ENCODE peak calls at places on chromosomes 12 and 14, in ten cellular contexts. One of them, this sample, is unnamed.
A peak's percentile ranks its signal among the peaks of the same experiment; 100 is the strongest.

GRCh38 chr14:74495356-74495755 is 1.8 kb downstream of the ISCA2 start:
- DNase-seq in ascending aorta: no peak
- DNase-seq in NCI-H460: no peak
- DNase-seq in NCI-H2081 treated with DMSO at 0.1 percent for 48 hours: no peak
- DNase-seq in head of caudate nucleus: no peak
- DNase-seq in mucosa of descending colon: no peak
- DNase-seq in stimulated activated CD4-positive, alpha-beta T cell treated with anti-CD3 and anti-CD28 coated beads, Interleukin-4, amount 100 ng/mL, for 24 hours: no peak
- DNase-seq in ACHN: no peak
- DNase-seq in mesothelial cell of epicardium: no peak
- DNase-seq in GM12878: no peak
- DNase-seq in this sample: no peak

GRCh38 chr12:16884056-16884455 is 278.1 kb upstream of the LMO3 start:
- DNase-seq in ascending aorta: no peak
- DNase-seq in NCI-H460: no peak
- DNase-seq in NCI-H2081 treated with DMSO at 0.1 percent for 48 hours: no peak
- DNase-seq in head of caudate nucleus: no peak
- DNase-seq in mucosa of descending colon: no peak
- DNase-seq in stimulated activated CD4-positive, alpha-beta T cell treated with anti-CD3 and anti-CD28 coated beads, Interleukin-4, amount 100 ng/mL, for 24 hours: no peak
- DNase-seq in ACHN: no peak
- DNase-seq in mesothelial cell of epicardium: no peak
- DNase-seq in GM12878: no peak
- DNase-seq in this sample: no peak

GRCh38 chr14:34785223-34786006 is 71.0 kb upstream of the CFL2 start:
- DNase-seq in ascending aorta: no peak
- DNase-seq in NCI-H460: no peak
- DNase-seq in NCI-H2081 treated with DMSO at 0.1 percent for 48 hours: no peak
- DNase-seq in head of caudate nucleus: no peak
- DNase-seq in mucosa of descending colon: no peak
- DNase-seq in stimulated activated CD4-positive, alpha-beta T cell treated with anti-CD3 and anti-CD28 coated beads, Interleukin-4, amount 100 ng/mL, for 24 hours: no peak
- DNase-seq in ACHN: no peak
- DNase-seq in mesothelial cell of epicardium: no peak
- DNase-seq in GM12878: no peak
- DNase-seq in this sample: no peak

GRCh38 chr12:52876371-52876770 is 27.6 kb upstream of the KRT78 start:
- DNase-seq in ascending aorta: no peak
- DNase-seq in NCI-H460: no peak
- DNase-seq in NCI-H2081 treated with DMSO at 0.1 percent for 48 hours: no peak
- DNase-seq in head of caudate nucleus: no peak
- DNase-seq in mucosa of descending colon: peak; percentile 89
- DNase-seq in stimulated activated CD4-positive, alpha-beta T cell treated with anti-CD3 and anti-CD28 coated beads, Interleukin-4, amount 100 ng/mL, for 24 hours: no peak
- DNase-seq in ACHN: peak; percentile 88
- DNase-seq in mesothelial cell of epicardium: no peak
- DNase-seq in GM12878: no peak
- DNase-seq in this sample: no peak

GRCh38 chr12:89257355-89257754 is 94.9 kb downstream of the DUSP6 start:
- DNase-seq in ascending aorta: no peak
- DNase-seq in NCI-H460: no peak
- DNase-seq in NCI-H2081 treated with DMSO at 0.1 percent for 48 hours: no peak
- DNase-seq in head of caudate nucleus: no peak
- DNase-seq in mucosa of descending colon: no peak
- DNase-seq in stimulated activated CD4-positive, alpha-beta T cell treated with anti-CD3 and anti-CD28 coated beads, Interleukin-4, amount 100 ng/mL, for 24 hours: no peak
- DNase-seq in ACHN: no peak
- DNase-seq in mesothelial cell of epicardium: no peak
- DNase-seq in GM12878: no peak
- DNase-seq in this sample: no peak

GRCh38 chr12:45220366-45220931 is 4.6 kb downstream of the ANO6 start:
- DNase-seq in ascending aorta: no peak
- DNase-seq in NCI-H460: no peak
- DNase-seq in NCI-H2081 treated with DMSO at 0.1 percent for 48 hours: no peak
- DNase-seq in head of caudate nucleus: no peak
- DNase-seq in mucosa of descending colon: no peak
- DNase-seq in stimulated activated CD4-positive, alpha-beta T cell treated with anti-CD3 and anti-CD28 coated beads, Interleukin-4, amount 100 ng/mL, for 24 hours: no peak
- DNase-seq in ACHN: no peak
- DNase-seq in mesothelial cell of epicardium: no peak
- DNase-seq in GM12878: no peak
- DNase-seq in this sample: no peak

GRCh38 chr14:104876251-104876699 is 11.2 kb downstream of the CEP170B start:
- DNase-seq in ascending aorta: no peak
- DNase-seq in NCI-H460: peak; percentile 56
- DNase-seq in NCI-H2081 treated with DMSO at 0.1 percent for 48 hours: no peak
- DNase-seq in head of caudate nucleus: no peak
- DNase-seq in mucosa of descending colon: peak; percentile 69
- DNase-seq in stimulated activated CD4-positive, alpha-beta T cell treated with anti-CD3 and anti-CD28 coated beads, Interleukin-4, amount 100 ng/mL, for 24 hours: peak; percentile 26
- DNase-seq in ACHN: peak; percentile 35
- DNase-seq in mesothelial cell of epicardium: no peak
- DNase-seq in GM12878: no peak
- DNase-seq in this sample: peak; percentile 29

GRCh38 chr14:59204305-59204704 is 15.8 kb downstream of the DAAM1 start:
- DNase-seq in ascending aorta: no peak
- DNase-seq in NCI-H460: no peak
- DNase-seq in NCI-H2081 treated with DMSO at 0.1 percent for 48 hours: no peak
- DNase-seq in head of caudate nucleus: no peak
- DNase-seq in mucosa of descending colon: no peak
- DNase-seq in stimulated activated CD4-positive, alpha-beta T cell treated with anti-CD3 and anti-CD28 coated beads, Interleukin-4, amount 100 ng/mL, for 24 hours: no peak
- DNase-seq in ACHN: no peak
- DNase-seq in mesothelial cell of epicardium: no peak
- DNase-seq in GM12878: no peak
- DNase-seq in this sample: no peak

GRCh38 chr12:47373554-47374150 is 293.9 kb upstream of the AMIGO2 start:
- DNase-seq in ascending aorta: no peak
- DNase-seq in NCI-H460: no peak
- DNase-seq in NCI-H2081 treated with DMSO at 0.1 percent for 48 hours: no peak
- DNase-seq in head of caudate nucleus: no peak
- DNase-seq in mucosa of descending colon: no peak
- DNase-seq in stimulated activated CD4-positive, alpha-beta T cell treated with anti-CD3 and anti-CD28 coated beads, Interleukin-4, amount 100 ng/mL, for 24 hours: no peak
- DNase-seq in ACHN: no peak
- DNase-seq in mesothelial cell of epicardium: no peak
- DNase-seq in GM12878: no peak
- DNase-seq in this sample: no peak

GRCh38 chr12:54215990-54216579 is 27.3 kb upstream of the SMUG1 start:
- DNase-seq in ascending aorta: no peak
- DNase-seq in NCI-H460: no peak
- DNase-seq in NCI-H2081 treated with DMSO at 0.1 percent for 48 hours: no peak
- DNase-seq in head of caudate nucleus: no peak
- DNase-seq in mucosa of descending colon: peak; percentile 46
- DNase-seq in stimulated activated CD4-positive, alpha-beta T cell treated with anti-CD3 and anti-CD28 coated beads, Interleukin-4, amount 100 ng/mL, for 24 hours: peak; percentile 41
- DNase-seq in ACHN: peak; percentile 60
- DNase-seq in mesothelial cell of epicardium: no peak
- DNase-seq in GM12878: no peak
- DNase-seq in this sample: peak; percentile 30

GRCh38 chr12:100199347-100200136 is 1.1 kb upstream of the ACTR6 start:
- DNase-seq in ascending aorta: no peak
- DNase-seq in NCI-H460: peak; percentile 27
- DNase-seq in NCI-H2081 treated with DMSO at 0.1 percent for 48 hours: peak; percentile 4
- DNase-seq in head of caudate nucleus: peak; percentile 72
- DNase-seq in mucosa of descending colon: peak; percentile 93
- DNase-seq in stimulated activated CD4-positive, alpha-beta T cell treated with anti-CD3 and anti-CD28 coated beads, Interleukin-4, amount 100 ng/mL, for 24 hours: peak; percentile 76
- DNase-seq in ACHN: peak; percentile 91
- DNase-seq in mesothelial cell of epicardium: no peak
- DNase-seq in GM12878: no peak
- DNase-seq in this sample: peak; percentile 56

GRCh38 chr12:32568241-32568640 is 110.9 kb upstream of the DNM1L start:
- DNase-seq in ascending aorta: no peak
- DNase-seq in NCI-H460: no peak
- DNase-seq in NCI-H2081 treated with DMSO at 0.1 percent for 48 hours: peak; percentile 16
- DNase-seq in head of caudate nucleus: no peak
- DNase-seq in mucosa of descending colon: no peak
- DNase-seq in stimulated activated CD4-positive, alpha-beta T cell treated with anti-CD3 and anti-CD28 coated beads, Interleukin-4, amount 100 ng/mL, for 24 hours: no peak
- DNase-seq in ACHN: peak; percentile 25
- DNase-seq in mesothelial cell of epicardium: no peak
- DNase-seq in GM12878: no peak
- DNase-seq in this sample: peak; percentile 89